ENCODE peak calls at places on chromosomes 12 and 14, in seven cellular contexts. One of them, this sample, is unnamed.

GRCh38 chr12:52370906-52371608 is 3.8 kb upstream of the KRT85 start:
- DNase-seq in colonic mucosa: peak
- DNase-seq in adrenal gland: peak
- DNase-seq in pancreas: no peak
- DNase-seq in neural progenitor cell: peak
- DNase-seq in uterus: peak
- DNase-seq in tibial nerve: peak
- DNase-seq in this sample: no peak

GRCh38 chr14:99885649-99885958 is 92.4 kb downstream of the EML1 start:
- DNase-seq in colonic mucosa: no peak
- DNase-seq in adrenal gland: no peak
- DNase-seq in neural progenitor cell: no peak
- DNase-seq in tibial nerve: no peak
- DNase-seq in uterus: no peak
- DNase-seq in pancreas: no peak
- DNase-seq in this sample: no peak

GRCh38 chr12:52271157-52271556 is 3.3 kb upstream of the KRT86 start:
- DNase-seq in tibial nerve: no peak
- DNase-seq in neural progenitor cell: no peak
- DNase-seq in pancreas: no peak
- DNase-seq in colonic mucosa: no peak
- DNase-seq in adrenal gland: no peak
- DNase-seq in uterus: no peak
- DNase-seq in this sample: no peak

GRCh38 chr12:58712981-58713380 is 207.3 kb downstream of the LRIG3 start:
- DNase-seq in uterus: no peak
- DNase-seq in tibial nerve: no peak
- DNase-seq in neural progenitor cell: no peak
- DNase-seq in pancreas: no peak
- DNase-seq in adrenal gland: no peak
- DNase-seq in colonic mucosa: no peak
- DNase-seq in this sample: no peak

GRCh38 chr12:87150969-87151662 is 878.1 kb downstream of the C12orf50 start:
- DNase-seq in uterus: no peak
- DNase-seq in colonic mucosa: no peak
- DNase-seq in pancreas: peak
- DNase-seq in adrenal gland: no peak
- DNase-seq in neural progenitor cell: peak
- DNase-seq in tibial nerve: no peak
- DNase-seq in this sample: no peak

GRCh38 chr12:105060715-105061378 is 23.4 kb downstream of the ALDH1L2 start:
- DNase-seq in colonic mucosa: no peak
- DNase-seq in adrenal gland: no peak
- DNase-seq in tibial nerve: no peak
- DNase-seq in neural progenitor cell: no peak
- DNase-seq in pancreas: no peak
- DNase-seq in uterus: no peak
- DNase-seq in this sample: no peak

GRCh38 chr12:126434412-126434811 is 1369.2 kb downstream of the AACS start:
- DNase-seq in colonic mucosa: no peak
- DNase-seq in neural progenitor cell: peak
- DNase-seq in adrenal gland: no peak
- DNase-seq in pancreas: no peak
- DNase-seq in tibial nerve: no peak
- DNase-seq in uterus: no peak
- DNase-seq in this sample: no peak

GRCh38 chr12:69898236-69898635 is 73.2 kb downstream of the MYRFL start:
- DNase-seq in colonic mucosa: no peak
- DNase-seq in tibial nerve: no peak
- DNase-seq in uterus: no peak
- DNase-seq in adrenal gland: no peak
- DNase-seq in neural progenitor cell: no peak
- DNase-seq in pancreas: no peak
- DNase-seq in this sample: no peak

GRCh38 chr12:103493199-103493598 is 2.6 kb downstream of the C12orf42 start:
- DNase-seq in uterus: no peak
- DNase-seq in tibial nerve: no peak
- DNase-seq in pancreas: no peak
- DNase-seq in neural progenitor cell: no peak
- DNase-seq in colonic mucosa: no peak
- DNase-seq in adrenal gland: no peak
- DNase-seq in this sample: no peak

GRCh38 chr12:103498990-103499389 is 3.2 kb upstream of the C12orf42 start:
- DNase-seq in tibial nerve: no peak
- DNase-seq in uterus: no peak
- DNase-seq in pancreas: no peak
- DNase-seq in adrenal gland: no peak
- DNase-seq in neural progenitor cell: no peak
- DNase-seq in colonic mucosa: no peak
- DNase-seq in this sample: no peak

GRCh38 chr12:103494388-103494787 is 1.4 kb downstream of the C12orf42 start:
- DNase-seq in neural progenitor cell: no peak
- DNase-seq in pancreas: no peak
- DNase-seq in tibial nerve: no peak
- DNase-seq in colonic mucosa: no peak
- DNase-seq in adrenal gland: no peak
- DNase-seq in uterus: no peak
- DNase-seq in this sample: no peak

GRCh38 chr12:103495783-103496456 is at the start of gene C12orf42:
- DNase-seq in neural progenitor cell: peak
- DNase-seq in pancreas: no peak
- DNase-seq in colonic mucosa: peak
- DNase-seq in tibial nerve: peak
- DNase-seq in uterus: no peak
- DNase-seq in adrenal gland: peak
- DNase-seq in this sample: peak

DNA sequence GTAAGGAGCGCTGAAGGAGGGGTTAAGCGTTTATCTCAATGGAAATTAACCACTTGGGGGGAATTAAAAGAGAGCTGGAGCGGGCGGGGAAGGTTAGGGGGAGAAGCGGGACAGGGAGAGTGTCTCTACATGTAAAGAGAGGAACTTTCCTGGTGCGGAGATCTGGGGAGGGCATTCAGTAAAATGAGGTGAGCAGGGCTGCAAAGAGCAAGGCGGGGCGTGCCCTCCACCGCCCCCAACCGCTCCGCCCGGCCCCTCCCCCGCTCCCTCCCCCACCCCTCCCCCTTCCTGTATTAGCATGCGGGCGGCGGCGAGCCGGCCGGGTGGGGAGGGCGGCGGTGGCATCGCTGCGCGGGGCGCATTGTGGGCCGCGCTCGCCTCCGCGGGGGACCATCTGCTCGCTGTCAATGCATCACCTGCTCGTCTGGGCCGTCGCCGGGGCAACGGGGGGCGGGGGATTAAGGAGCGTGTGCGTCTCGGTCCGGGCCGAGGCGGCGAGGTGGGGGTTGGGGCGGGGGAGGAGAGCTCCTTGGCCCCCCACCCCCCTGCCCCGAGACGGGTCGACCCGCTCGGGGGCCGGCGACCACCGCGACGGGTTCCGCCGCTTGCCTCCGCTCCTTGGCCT is 498 bp downstream of the C12orf42 start:
- DNase-seq in colonic mucosa: peak
- DNase-seq in adrenal gland: no peak
- DNase-seq in neural progenitor cell: peak
- DNase-seq in pancreas: peak
- DNase-seq in uterus: no peak
- DNase-seq in tibial nerve: no peak
- DNase-seq in this sample: no peak
- H3K4me3 ChIP-seq in colonic mucosa: peak
- H3K4me3 ChIP-seq in adrenal gland: no peak
- H3K4me3 ChIP-seq in neural progenitor cell: peak
- H3K4me3 ChIP-seq in pancreas: peak
- H3K4me3 ChIP-seq in uterus: no peak
- H3K4me3 ChIP-seq in tibial nerve: peak
- H3K4me3 ChIP-seq in this sample: no peak

GRCh38 chr14:91317381-91318313 is 73.1 kb upstream of the GPR68 start:
- DNase-seq in colonic mucosa: peak
- DNase-seq in pancreas: peak
- DNase-seq in uterus: peak
- DNase-seq in tibial nerve: peak
- DNase-seq in adrenal gland: peak
- DNase-seq in neural progenitor cell: no peak
- DNase-seq in this sample: peak
- H3K27ac ChIP-seq in colonic mucosa: peak
- H3K27ac ChIP-seq in pancreas: peak
- H3K27ac ChIP-seq in uterus: no peak
- H3K27ac ChIP-seq in tibial nerve: no peak
- H3K27ac ChIP-seq in adrenal gland: peak
- H3K27ac ChIP-seq in neural progenitor cell: no peak
- H3K27ac ChIP-seq in this sample: peak

GRCh38 chr12:32679910-32680217 is 763 bp downstream of the DNM1L start:
- DNase-seq in colonic mucosa: no peak
- DNase-seq in uterus: no peak
- DNase-seq in pancreas: no peak
- DNase-seq in adrenal gland: no peak
- DNase-seq in neural progenitor cell: no peak
- DNase-seq in tibial nerve: no peak
- DNase-seq in this sample: no peak

GRCh38 chr12:32679091-32679909 is at the start of gene DNM1L:
- DNase-seq in adrenal gland: peak
- DNase-seq in tibial nerve: peak
- DNase-seq in uterus: peak
- DNase-seq in colonic mucosa: peak
- DNase-seq in neural progenitor cell: peak
- DNase-seq in pancreas: peak
- DNase-seq in this sample: peak

GRCh38 chr12:32686340-32686739 is 7.2 kb downstream of the DNM1L start:
- DNase-seq in pancreas: no peak
- DNase-seq in colonic mucosa: no peak
- DNase-seq in tibial nerve: no peak
- DNase-seq in uterus: no peak
- DNase-seq in neural progenitor cell: no peak
- DNase-seq in adrenal gland: no peak
- DNase-seq in this sample: no peak

GRCh38 chr12:32680787-32681186 is 1.7 kb downstream of the DNM1L start:
- DNase-seq in tibial nerve: no peak
- DNase-seq in uterus: no peak
- DNase-seq in colonic mucosa: no peak
- DNase-seq in adrenal gland: no peak
- DNase-seq in pancreas: no peak
- DNase-seq in neural progenitor cell: no peak
- DNase-seq in this sample: no peak

DNA sequence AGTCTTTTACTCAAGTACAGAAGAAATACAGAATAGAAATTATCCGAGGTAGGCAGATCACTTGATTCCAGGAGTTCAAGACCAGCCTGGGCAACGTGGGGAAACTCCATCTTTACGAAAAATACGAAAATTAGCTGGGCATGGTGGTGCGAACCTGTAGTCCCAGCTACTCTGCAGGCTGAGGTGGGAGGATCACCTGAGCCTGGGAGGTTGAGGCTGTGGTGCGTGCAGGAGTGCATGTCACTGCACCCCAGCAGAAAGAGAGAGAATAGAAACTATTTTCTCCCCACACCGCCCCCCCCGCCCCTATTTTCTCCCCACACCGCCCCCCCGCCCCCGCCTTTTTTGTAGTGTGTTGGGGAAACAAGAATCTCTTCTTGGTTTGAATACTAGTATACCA is 2.2 kb downstream of the DNM1L start:
- DNase-seq in tibial nerve: no peak
- DNase-seq in colonic mucosa: no peak
- DNase-seq in adrenal gland: no peak
- DNase-seq in uterus: no peak
- DNase-seq in neural progenitor cell: no peak
- DNase-seq in pancreas: no peak
- DNase-seq in this sample: no peak
- H3K4me3 ChIP-seq in tibial nerve: no peak
- H3K4me3 ChIP-seq in colonic mucosa: no peak
- H3K4me3 ChIP-seq in adrenal gland: no peak
- H3K4me3 ChIP-seq in uterus: no peak
- H3K4me3 ChIP-seq in neural progenitor cell: peak
- H3K4me3 ChIP-seq in pancreas: no peak
- H3K4me3 ChIP-seq in this sample: no peak

GRCh38 chr14:76976623-76977005 is 51.9 kb downstream of the IRF2BPL start:
- DNase-seq in neural progenitor cell: no peak
- DNase-seq in uterus: no peak
- DNase-seq in tibial nerve: no peak
- DNase-seq in pancreas: no peak
- DNase-seq in colonic mucosa: no peak
- DNase-seq in adrenal gland: no peak
- DNase-seq in this sample: no peak

GRCh38 chr14:76975051-76975450 is 53.5 kb downstream of the IRF2BPL start:
- DNase-seq in neural progenitor cell: no peak
- DNase-seq in adrenal gland: no peak
- DNase-seq in uterus: no peak
- DNase-seq in tibial nerve: no peak
- DNase-seq in colonic mucosa: no peak
- DNase-seq in pancreas: no peak
- DNase-seq in this sample: no peak

GRCh38 chr14:76981670-76982069 is 46.8 kb downstream of the IRF2BPL start:
- DNase-seq in uterus: no peak
- DNase-seq in pancreas: no peak
- DNase-seq in adrenal gland: no peak
- DNase-seq in neural progenitor cell: no peak
- DNase-seq in tibial nerve: no peak
- DNase-seq in colonic mucosa: no peak
- DNase-seq in this sample: no peak

GRCh38 chr14:76975865-76976622 is 52.5 kb downstream of the IRF2BPL start:
- DNase-seq in neural progenitor cell: no peak
- DNase-seq in adrenal gland: peak
- DNase-seq in tibial nerve: no peak
- DNase-seq in pancreas: no peak
- DNase-seq in colonic mucosa: no peak
- DNase-seq in uterus: no peak
- DNase-seq in this sample: no peak

DNA sequence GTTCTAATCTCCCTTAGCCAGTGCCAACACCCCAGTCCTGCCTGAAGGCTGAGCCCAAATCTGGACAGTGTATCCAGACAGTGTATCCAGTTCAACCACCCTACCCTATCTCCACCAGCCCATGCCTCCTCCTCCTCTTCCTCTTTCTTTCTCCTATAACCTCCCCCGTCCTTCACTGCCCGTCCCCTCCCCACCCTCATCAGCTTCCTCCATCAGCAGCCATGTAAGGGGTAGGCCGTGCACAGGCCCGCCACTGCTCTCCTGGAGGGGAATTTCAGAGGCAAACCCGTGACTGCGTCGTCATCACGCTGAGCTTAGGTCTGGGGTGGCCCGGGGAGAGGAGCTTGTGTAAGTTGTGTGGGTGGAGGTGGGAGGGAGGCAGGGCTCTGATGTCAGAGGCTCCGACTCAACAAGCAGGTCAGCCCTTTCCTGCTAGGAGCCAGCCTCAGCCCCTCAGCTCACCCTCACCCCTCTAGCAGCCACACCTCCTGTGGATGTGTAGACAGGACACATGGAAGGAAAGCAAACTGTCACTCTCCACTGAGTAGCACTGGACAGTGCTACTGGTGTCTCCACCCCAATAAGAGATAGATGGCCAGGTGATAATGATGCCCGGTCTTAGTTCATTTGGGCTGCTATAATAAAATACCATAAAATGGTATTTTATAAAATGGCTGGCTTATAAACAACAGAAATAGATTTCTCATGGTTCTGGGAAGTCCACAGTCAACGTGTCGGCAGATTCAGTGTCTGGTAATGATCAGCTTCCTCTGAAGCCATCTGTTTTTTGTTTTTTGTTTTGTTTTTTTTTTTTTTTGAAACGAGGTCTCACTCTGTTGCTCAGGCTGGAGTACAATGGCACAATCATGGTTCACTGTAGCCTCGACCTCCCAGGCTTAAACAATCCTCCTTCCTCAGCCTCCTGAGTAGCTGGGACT is 50.4 kb downstream of the IRF2BPL start:
- DNase-seq in pancreas: no peak
- DNase-seq in neural progenitor cell: no peak
- DNase-seq in tibial nerve: peak
- DNase-seq in uterus: peak
- DNase-seq in colonic mucosa: no peak
- DNase-seq in adrenal gland: peak
- DNase-seq in this sample: no peak
- H3K27ac ChIP-seq in pancreas: no peak
- H3K27ac ChIP-seq in neural progenitor cell: no peak
- H3K27ac ChIP-seq in tibial nerve: peak
- H3K27ac ChIP-seq in uterus: peak
- H3K27ac ChIP-seq in colonic mucosa: no peak
- H3K27ac ChIP-seq in adrenal gland: no peak
- H3K27ac ChIP-seq in this sample: no peak

This sample was measured in small intestine.